ENCODE peak calls at places on chromosomes 12 and 14, in six cellular contexts. X, O, N, U, P and A are unnamed samples. For H3K36me3, the result is how much of the 10 kb centered on the place peaks cover.

GRCh38 chr14:22797017-22797917 is 18.0 kb downstream of the SLC7A7 start:
- DNase-seq in X (no peak), O (no peak), N (no peak), U (peak), P (no peak), A (no peak)

GRCh38 chr14:53391156-53391555 is 238.0 kb upstream of the DDHD1 start:
- DNase-seq in X (peak), O (no peak), N (no peak), U (no peak), P (no peak), A (peak)

GRCh38 chr12:57224973-57225679 is 4.4 kb upstream of the SHMT2 start:
- DNase-seq in X (no peak), O (no peak), N (peak), U (peak), P (peak), A (no peak)

GRCh38 chr12:16972923-16973770 is 367.2 kb upstream of the LMO3 start:
- DNase-seq in X (peak), O (no peak), N (no peak), U (no peak), P (no peak), A (no peak)

GRCh38 chr14:67650694-67651093 is 23.7 kb downstream of the VTI1B start:
- DNase-seq in X (no peak), O (no peak), N (no peak), U (no peak), P (no peak), A (peak)

GRCh38 chr12:88339254-88339949 is 197.3 kb downstream of the TMTC3 start:
- DNase-seq in X (no peak), O (no peak), N (no peak), U (no peak), P (no peak), A (peak)

GRCh38 chr12:62757048-62757447 is 177.9 kb downstream of the PPM1H start:
- DNase-seq in X (no peak), O (no peak), N (no peak), U (no peak), P (no peak), A (no peak)

GRCh38 chr12:28114488-28114887 is 75.8 kb upstream of the CCDC91 start:
- DNase-seq in X (no peak), O (no peak), N (no peak), U (no peak), P (no peak), A (peak)

GRCh38 chr14:24612186-24612585 is 2.7 kb upstream of the GZMH start:
- DNase-seq in X (peak), O (no peak), N (no peak), U (no peak), P (no peak), A (peak)

GRCh38 chr12:920676-921075 is 28.8 kb downstream of the RAD52 start:
- DNase-seq in X (no peak), O (no peak), N (no peak), U (no peak), P (no peak), A (peak)

GRCh38 chr14:84404246-84404645 is 1125.7 kb upstream of the FLRT2 start:
- DNase-seq in X (no peak), O (no peak), N (no peak), U (no peak), P (no peak), A (no peak)

GRCh38 chr14:51119411-51120051 is 24.6 kb upstream of the TRIM9 start:
- DNase-seq in X (no peak), O (no peak), N (no peak), U (no peak), P (no peak), A (no peak)

GRCh38 chr12:6205144-6205539 is 4.9 kb downstream of the CD9 start:
- DNase-seq in X (peak), O (peak), N (no peak), U (no peak), P (peak), A (no peak)

GRCh38 chr12:116169071-116169470 is 108.4 kb downstream of the MED13L start:
- DNase-seq in X (no peak), O (no peak), N (no peak), U (no peak), P (no peak), A (no peak)

GRCh38 chr14:101843665-101844064 is 82.2 kb downstream of the PPP2R5C start:
- DNase-seq in X (no peak), O (no peak), N (no peak), U (no peak), P (no peak), A (no peak)

GRCh38 chr12:6084969-6085450 is 39.5 kb downstream of the VWF start:
- DNase-seq in X (no peak), O (no peak), N (no peak), U (no peak), P (peak), A (no peak)

GRCh38 chr12:88334271-88334670 is 192.2 kb downstream of the TMTC3 start:
- DNase-seq in X (no peak), O (no peak), N (peak), U (peak), P (peak), A (peak)

GRCh38 chr12:117284160-117284559 is 77.3 kb downstream of the NOS1 start:
- DNase-seq in X (no peak), O (no peak), N (no peak), U (no peak), P (no peak), A (no peak)

GRCh38 chr12:96719671-96720362 is 187.2 kb upstream of the NEDD1 start:
- DNase-seq in X (no peak), O (no peak), N (no peak), U (no peak), P (no peak), A (peak)

GRCh38 chr12:54191550-54192022 is 2.8 kb upstream of the SMUG1 start:
- DNase-seq in X (peak), O (peak), N (peak), U (peak), P (peak), A (peak)

GRCh38 chr12:93167331-93167730 is 210.4 kb upstream of the NUDT4 start:
- DNase-seq in X (no peak), O (no peak), N (no peak), U (no peak), P (no peak), A (no peak)

GRCh38 chr14:100297320-100298300 is 8.6 kb downstream of the SLC25A29 start:
- DNase-seq in X (no peak), O (peak), N (peak), U (peak), P (no peak), A (no peak)

GRCh38 chr12:7017870-7018349 is 366 bp downstream of the LPCAT3 start:
- DNase-seq in X (peak), O (no peak), N (peak), U (no peak), P (no peak), A (no peak)

GRCh38 chr12:120847392-120848157 is 56.6 kb downstream of the SPPL3 start:
- DNase-seq in X (no peak), O (no peak), N (no peak), U (no peak), P (no peak), A (no peak)

GRCh38 chr12:57896139-57896436 is 45.3 kb upstream of the ATP23 start:
- DNase-seq in X (peak), O (no peak), N (no peak), U (no peak), P (peak), A (no peak)

GRCh38 chr12:88388566-88389269 is 191.6 kb downstream of the KITLG start:
- DNase-seq in X (no peak), O (no peak), N (no peak), U (no peak), P (no peak), A (no peak)

GRCh38 chr12:124531281-124531745 is 36.1 kb downstream of the NCOR2 start:
- DNase-seq in X (peak), O (no peak), N (no peak), U (no peak), P (peak), A (no peak)

GRCh38 chr14:68571928-68572525 is 220.8 kb downstream of the ZFP36L1 start:
- DNase-seq in X (no peak), O (no peak), N (no peak), U (no peak), P (no peak), A (no peak)

GRCh38 chr12:117889098-117889497 is 79.7 kb downstream of the KSR2 start:
- DNase-seq in X (no peak), O (no peak), N (no peak), U (no peak), P (no peak), A (no peak)

GRCh38 chr14:73997944-73998451 is 21.1 kb downstream of the ENTPD5 start:
- DNase-seq in X (no peak), O (no peak), N (no peak), U (no peak), P (no peak), A (no peak)

GRCh38 chr12:42807766-42808165 is 218.2 kb upstream of the PRICKLE1 start:
- DNase-seq in X (no peak), O (no peak), N (no peak), U (no peak), P (no peak), A (no peak)

GRCh38 chr14:88937706-88938105 is 113.3 kb downstream of the TTC8 start:
- DNase-seq in X (no peak), O (no peak), N (no peak), U (no peak), P (no peak), A (no peak)

GRCh38 chr12:19915392-19916192 is 452.7 kb upstream of the PDE3A start:
- DNase-seq in X (peak), O (no peak), N (no peak), U (peak), P (peak), A (peak)

GRCh38 chr14:96119947-96120346 is 80.8 kb downstream of the C14orf132 start:
- DNase-seq in X (no peak), O (no peak), N (no peak), U (no peak), P (no peak), A (no peak)

DNA sequence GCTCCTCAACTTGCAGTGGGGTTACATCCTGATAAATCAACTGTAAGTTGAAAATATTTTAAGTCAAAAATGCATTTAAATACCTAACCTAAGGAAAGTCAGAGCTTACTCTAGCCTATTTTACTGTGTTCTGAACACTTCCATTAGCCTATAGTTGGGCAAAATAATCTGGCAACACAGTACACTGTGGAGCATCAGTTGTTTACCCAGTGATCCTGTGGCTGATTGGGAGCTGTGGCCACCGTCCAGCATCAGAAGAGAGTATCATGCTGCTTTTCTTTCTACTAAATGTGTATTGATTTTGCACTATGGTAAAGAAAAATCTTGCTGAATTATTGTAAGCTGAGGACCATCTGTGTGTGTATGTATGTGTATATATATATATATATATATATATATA is 200.9 kb downstream of the CPNE8 start:
- DNase-seq in X (no peak), O (no peak), N (no peak), U (no peak), P (no peak), A (no peak)
- H3K4me3 ChIP-seq in X (no peak), O (no peak), N (no peak), U (no peak), P (no peak), A (no peak)

DNA sequence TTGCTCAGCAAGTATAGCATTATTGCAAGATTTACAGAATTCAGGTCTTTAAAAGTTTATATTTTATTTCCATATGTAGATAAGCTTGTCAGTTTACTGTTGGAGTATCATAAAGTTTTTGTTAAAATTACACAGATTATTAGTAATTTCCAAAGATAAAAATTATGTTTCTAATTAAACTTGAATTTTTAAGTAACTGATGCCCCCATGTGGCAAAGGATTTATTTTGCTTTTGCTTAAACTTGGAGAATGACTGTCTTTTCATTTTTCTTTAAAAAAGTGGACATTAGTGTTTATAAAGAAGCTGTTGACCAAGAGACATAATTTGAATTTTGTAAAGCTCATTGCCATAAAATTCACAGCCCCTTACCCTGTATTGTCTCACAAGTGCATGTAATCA is 45.8 kb downstream of the ETNK1 start:
- DNase-seq in X (no peak), O (no peak), N (no peak), U (no peak), P (no peak), A (peak)
- H3K36me3 ChIP-seq in X (under half), O (half or more), N (under half), U (under half), P (under half), A (under half)

GRCh38 chr14:75578786-75579781 is 664 bp downstream of the FLVCR2 start:
- DNase-seq in X (no peak), O (peak), N (no peak), U (peak), P (no peak), A (peak)
- TF ChIP-seq CTCF in X (peak), O (peak), N (no peak), U (peak), P (peak), A (no peak)

GRCh38 chr12:56162468-56163290 is 4.5 kb downstream of the MYL6 start:
- DNase-seq in X (peak), O (no peak), N (no peak), U (no peak), P (peak), A (no peak)

GRCh38 chr12:56161677-56162351 is 3.7 kb downstream of the MYL6 start:
- DNase-seq in X (no peak), O (no peak), N (no peak), U (no peak), P (peak), A (no peak)

GRCh38 chr12:56160160-56160763 is 2.1 kb downstream of the MYL6 start:
- DNase-seq in X (no peak), O (no peak), N (no peak), U (no peak), P (no peak), A (peak)

GRCh38 chr12:56159482-56160105 is 1.4 kb downstream of the MYL6 start:
- DNase-seq in X (no peak), O (no peak), N (no peak), U (no peak), P (no peak), A (no peak)

GRCh38 chr12:56160894-56161667 is 2.9 kb downstream of the MYL6 start:
- DNase-seq in X (no peak), O (no peak), N (no peak), U (no peak), P (peak), A (no peak)
- H3K4me3 ChIP-seq in X (no peak), O (peak), N (peak), U (no peak), P (peak), A (no peak)

GRCh38 chr12:48071808-48072207 is 34.1 kb downstream of the SENP1 start:
- DNase-seq in X (no peak), O (no peak), N (no peak), U (no peak), P (no peak), A (no peak)

GRCh38 chr12:48077111-48077510 is 28.8 kb downstream of the SENP1 start:
- DNase-seq in X (no peak), O (no peak), N (no peak), U (no peak), P (no peak), A (no peak)

GRCh38 chr12:48075833-48076232 is 30.0 kb downstream of the SENP1 start:
- DNase-seq in X (no peak), O (no peak), N (no peak), U (no peak), P (no peak), A (peak)

GRCh38 chr12:48072266-48072665 is 33.6 kb downstream of the SENP1 start:
- DNase-seq in X (no peak), O (no peak), N (no peak), U (no peak), P (no peak), A (no peak)

DNA sequence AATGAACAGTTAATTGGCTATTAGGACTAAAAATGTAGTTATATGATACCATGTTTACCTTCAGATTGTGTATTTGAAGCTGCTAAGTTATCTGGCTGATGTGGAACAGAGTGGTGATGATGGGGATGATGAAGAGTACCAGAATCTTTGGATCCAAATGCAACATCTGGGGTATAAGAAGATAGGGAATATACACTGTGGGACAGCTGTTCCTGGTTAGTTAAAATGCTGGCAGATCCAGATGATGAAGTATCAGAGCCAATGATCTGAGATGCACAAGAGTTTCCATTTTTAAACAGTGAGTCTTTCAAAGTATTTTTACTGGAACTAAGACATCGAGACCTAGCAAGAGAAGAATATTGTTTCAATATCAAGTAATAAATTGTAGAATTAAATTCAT is 31.6 kb downstream of the SENP1 start:
- DNase-seq in X (no peak), O (no peak), N (no peak), U (no peak), P (no peak), A (no peak)
- H3K36me3 ChIP-seq in X (under half), O (half or more), N (under half), U (under half), P (under half), A (under half)

GRCh38 chr12:9925746-9926393 is 6.3 kb downstream of the CLEC2A start:
- DNase-seq in X (peak), O (no peak), N (no peak), U (peak), P (peak), A (peak)
- TF ChIP-seq CTCF in X (peak), O (peak), N (no peak), U (peak), P (peak), A (peak)

GRCh38 chr12:132078190-132078589 is 65.9 kb downstream of the DDX51 start:
- DNase-seq in X (peak), O (no peak), N (no peak), U (no peak), P (no peak), A (no peak)
- H3K4me3 ChIP-seq in X (no peak), O (no peak), N (no peak), U (no peak), P (no peak), A (no peak)

GRCh38 chr12:76073561-76073960 is 10.9 kb downstream of the NAP1L1 start:
- DNase-seq in X (no peak), O (no peak), N (no peak), U (no peak), P (no peak), A (no peak)
- H3K36me3 ChIP-seq in X (under half), O (under half), N (under half), U (under half), P (under half), A (under half)

DNA sequence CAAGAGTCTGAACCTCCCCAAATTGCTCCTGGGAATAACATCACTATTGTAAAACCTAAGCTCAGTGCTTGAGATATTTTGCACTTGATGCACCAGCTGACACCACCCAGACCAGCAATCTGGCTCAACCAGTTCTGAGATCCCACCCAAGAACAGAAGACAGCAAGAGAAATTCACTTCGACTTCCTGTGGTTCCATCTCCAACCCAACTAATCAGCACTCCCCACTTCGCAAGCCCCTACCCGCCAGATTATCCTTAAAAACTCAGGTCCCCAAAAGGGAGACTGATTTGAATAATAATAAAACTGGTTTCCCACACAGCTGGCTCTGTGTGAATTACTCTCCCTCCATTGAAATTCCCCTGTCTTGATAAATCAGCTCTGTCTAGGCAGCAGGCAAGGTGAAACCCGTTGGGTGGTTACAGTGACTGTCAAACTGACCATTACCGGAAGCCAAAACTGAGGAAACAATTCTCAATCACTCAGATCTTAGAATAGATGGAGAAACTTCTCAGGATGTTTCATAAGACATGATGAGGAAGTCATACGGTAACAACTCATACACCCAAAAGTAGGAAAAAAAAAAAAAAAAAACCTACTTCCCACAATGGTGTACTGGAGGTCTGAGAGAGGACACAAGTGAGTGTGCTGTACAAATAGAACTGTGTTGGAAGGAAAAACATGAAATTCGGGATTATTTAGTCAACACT is 92.4 kb downstream of the TMTC1 start:
- DNase-seq in X (no peak), O (no peak), N (no peak), U (no peak), P (peak), A (peak)
- TF ChIP-seq CTCF in X (no peak), O (no peak), N (no peak), U (no peak), P (no peak), A (no peak)